ENCODE peak calls at places on chromosomes 6 and 20, in four cellular contexts. F is fibroblast of mammary gland; S is CD4-positive, CD25-positive, alpha-beta regulatory T cell; H is psoas muscle. P is an unnamed sample.

GRCh38 chr6:37103169-37104039 is 66.5 kb upstream of the PIM1 start:
- DNase-seq in F (no peak), S (no peak), H (peak), P (no peak)

GRCh38 chr6:336159-337114 is 44.1 kb downstream of the DUSP22 start:
- DNase-seq in F (no peak), S (peak), H (no peak), P (no peak)

GRCh38 chr6:143060806-143061596 is at the start of gene AIG1:
- DNase-seq in F (no peak), S (peak), H (peak), P (peak)

GRCh38 chr6:148251286-148251685 is 91.4 kb upstream of the SASH1 start:
- DNase-seq in F (peak), S (no peak), H (no peak), P (peak)

GRCh38 chr20:12289476-12289875 is 371.8 kb downstream of the BTBD3 start:
- DNase-seq in F (no peak), S (no peak), H (no peak), P (no peak)

GRCh38 chr6:2872417-2873358 is 30.4 kb downstream of the SERPINB9 start:
- DNase-seq in F (no peak), S (no peak), H (no peak), P (no peak)

GRCh38 chr6:30494275-30494990 is 5.1 kb downstream of the HLA-E start:
- DNase-seq in F (no peak), S (peak), H (no peak), P (no peak)

GRCh38 chr20:23634985-23635767 is 2.6 kb downstream of the CST3 start:
- DNase-seq in F (peak), S (no peak), H (peak), P (no peak)

GRCh38 chr6:46996860-46997641 is 45.1 kb downstream of the ADGRF1 start:
- DNase-seq in F (no peak), S (no peak), H (no peak), P (no peak)

GRCh38 chr6:1255646-1256365 is 56.1 kb upstream of the FOXQ1 start:
- DNase-seq in F (peak), S (no peak), H (no peak), P (no peak)

GRCh38 chr6:23647045-23647444 is 479.0 kb upstream of the NRSN1 start:
- DNase-seq in F (no peak), S (no peak), H (no peak), P (peak)

GRCh38 chr6:88867841-88868558 is 95.4 kb downstream of the RNGTT start:
- DNase-seq in F (no peak), S (no peak), H (no peak), P (no peak)

GRCh38 chr6:131368077-131368911 is 204.7 kb upstream of the ARG1 start:
- DNase-seq in F (peak), S (no peak), H (peak), P (peak)

GRCh38 chr6:134081506-134081905 is 29.1 kb upstream of the SLC2A12 start:
- DNase-seq in F (no peak), S (no peak), H (no peak), P (no peak)

GRCh38 chr6:104407957-104408356 is 451.8 kb downstream of the HACE1 start:
- DNase-seq in F (no peak), S (no peak), H (no peak), P (no peak)

GRCh38 chr20:63027425-63028389 is 20.9 kb upstream of the BHLHE23 start:
- DNase-seq in F (no peak), S (no peak), H (no peak), P (no peak)

GRCh38 chr20:14193885-14194284 is 143.5 kb downstream of the FLRT3 start:
- DNase-seq in F (peak), S (no peak), H (no peak), P (no peak)

GRCh38 chr20:34704177-34705007 is at the start of gene TP53INP2:
- DNase-seq in F (peak), S (peak), H (peak), P (peak)

GRCh38 chr6:72216222-72217106 is 330.1 kb downstream of the RIMS1 start:
- DNase-seq in F (no peak), S (no peak), H (no peak), P (no peak)

GRCh38 chr6:134035823-134036296 is 16.6 kb downstream of the SLC2A12 start:
- DNase-seq in F (peak), S (no peak), H (no peak), P (no peak)

GRCh38 chr6:26045939-26046368 is 41.3 kb upstream of the HFE start:
- DNase-seq in F (peak), S (no peak), H (no peak), P (no peak)

GRCh38 chr6:34246563-34247391 is 2.0 kb downstream of the SMIM29 start:
- DNase-seq in F (peak), S (peak), H (no peak), P (no peak)

GRCh38 chr6:27809939-27810767 is 102.0 kb downstream of the OR2B2 start:
- DNase-seq in F (peak), S (peak), H (peak), P (peak)

GRCh38 chr6:14396826-14397517 is 279.4 kb downstream of the CD83 start:
- DNase-seq in F (peak), S (no peak), H (peak), P (no peak)

GRCh38 chr6:158662607-158663464 is 13.0 kb downstream of the SYTL3 start:
- DNase-seq in F (peak), S (no peak), H (peak), P (no peak)
- H3K4me3 ChIP-seq in F (no peak), S (no peak), H (peak), P (no peak)

GRCh38 chr20:1489764-1490436 is 1.3 kb downstream of the SIRPB2 start:
- DNase-seq in F (no peak), S (no peak), H (no peak), P (no peak)
- H3K4me3 ChIP-seq in F (no peak), S (no peak), H (peak), P (no peak)

GRCh38 chr20:38308447-38308846 is 4.5 kb downstream of the BPI start:
- DNase-seq in F (no peak), S (no peak), H (no peak), P (no peak)

GRCh38 chr20:38304845-38305447 is 990 bp downstream of the BPI start:
- DNase-seq in F (peak), S (no peak), H (peak), P (no peak)

GRCh38 chr20:38305541-38305940 is 1.6 kb downstream of the BPI start:
- DNase-seq in F (no peak), S (no peak), H (no peak), P (no peak)

GRCh38 chr20:38308047-38308438 is 4.1 kb downstream of the BPI start:
- DNase-seq in F (peak), S (no peak), H (no peak), P (no peak)

GRCh38 chr20:38307371-38308046 is 3.6 kb downstream of the BPI start:
- DNase-seq in F (peak), S (no peak), H (no peak), P (no peak)
- H3K4me3 ChIP-seq in F (no peak), S (no peak), H (no peak), P (no peak)

DNA sequence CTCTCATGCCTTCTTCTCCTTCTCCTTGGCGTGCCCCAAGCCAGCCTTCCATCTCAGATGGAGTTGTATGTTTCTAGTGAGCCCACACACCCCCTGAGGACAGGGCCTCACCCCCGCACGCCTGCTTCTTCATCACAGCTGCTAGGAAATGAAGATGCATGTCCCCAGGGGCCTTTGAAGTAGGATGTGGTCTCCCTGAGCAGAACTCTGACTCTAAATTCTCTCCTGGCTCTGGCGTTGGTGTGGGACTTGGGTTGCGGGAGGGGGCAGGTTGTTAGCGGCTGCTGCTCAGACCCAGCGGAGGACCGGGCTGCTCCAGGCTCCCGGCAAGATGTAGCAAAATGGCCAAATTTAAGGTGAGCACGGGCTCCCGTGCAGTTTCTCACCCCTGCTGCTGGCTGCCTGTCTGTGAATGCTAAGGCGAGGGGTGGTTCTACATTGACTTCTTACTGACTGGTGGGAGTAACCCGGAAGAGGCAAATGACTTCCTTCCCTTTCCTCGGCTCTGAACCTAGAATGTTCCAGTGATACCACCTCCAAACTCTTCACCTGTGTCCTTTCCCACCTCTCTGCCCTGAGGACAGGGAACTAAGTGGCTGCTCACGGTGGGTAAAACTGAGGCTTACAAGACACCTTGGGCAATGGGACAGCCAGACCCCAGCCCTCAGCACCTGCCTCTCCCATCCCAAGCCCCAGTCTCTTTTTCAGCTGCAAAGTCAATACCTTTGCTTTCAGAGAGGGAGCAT is 8.8 kb downstream of the SYNJ2 start:
- DNase-seq in F (peak), S (peak), H (no peak), P (peak)
- H3K4me3 ChIP-seq in F (no peak), S (no peak), H (no peak), P (peak)

GRCh38 chr6:78500299-78501089 is 366.9 kb upstream of the IRAK1BP1 start:
- DNase-seq in F (no peak), S (no peak), H (no peak), P (no peak)

GRCh38 chr6:78502386-78502887 is 364.9 kb upstream of the IRAK1BP1 start:
- DNase-seq in F (no peak), S (no peak), H (no peak), P (no peak)

GRCh38 chr6:78511019-78511418 is 356.3 kb upstream of the IRAK1BP1 start:
- DNase-seq in F (no peak), S (no peak), H (no peak), P (no peak)

DNA sequence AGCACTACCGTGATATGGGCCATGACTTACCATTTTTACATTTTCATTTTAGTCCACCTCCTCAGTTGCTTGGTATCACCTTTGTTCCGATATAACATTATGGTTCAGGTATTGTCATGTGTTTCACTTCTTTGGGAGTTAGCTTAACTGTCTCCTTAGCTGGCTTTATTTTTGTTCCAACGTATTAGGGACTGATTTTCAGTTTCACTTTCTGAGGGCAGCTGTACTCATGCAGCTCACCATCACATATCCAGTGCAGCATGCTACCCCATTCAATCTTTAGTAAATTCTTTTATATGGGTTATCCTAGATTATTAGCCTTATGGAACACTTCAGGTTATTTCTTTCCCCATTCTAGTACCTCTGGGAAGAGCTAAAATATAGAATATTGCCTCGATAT is 362.2 kb upstream of the IRAK1BP1 start:
- DNase-seq in F (no peak), S (no peak), H (no peak), P (no peak)
- H3K4me3 ChIP-seq in F (no peak), S (no peak), H (no peak), P (no peak)

GRCh38 chr6:31948306-31948705 is 2.4 kb downstream of the CFB start:
- DNase-seq in F (no peak), S (no peak), H (no peak), P (no peak)

GRCh38 chr6:31946370-31946885 is 533 bp downstream of the CFB start:
- DNase-seq in F (no peak), S (no peak), H (no peak), P (no peak)

GRCh38 chr6:31947864-31948263 is 2.0 kb downstream of the CFB start:
- DNase-seq in F (no peak), S (no peak), H (no peak), P (no peak)

GRCh38 chr6:31945507-31946369 is at the start of gene CFB:
- DNase-seq in F (peak), S (no peak), H (peak), P (no peak)

GRCh38 chr6:31947070-31947675 is 1.3 kb downstream of the CFB start:
- DNase-seq in F (no peak), S (no peak), H (no peak), P (no peak)
- H3K4me3 ChIP-seq in F (no peak), S (no peak), H (no peak), P (no peak)

GRCh38 chr6:10520468-10520867 is 683 bp upstream of the GCNT2 start:
- DNase-seq in F (no peak), S (no peak), H (no peak), P (no peak)

GRCh38 chr6:10522929-10523573 is 1.9 kb downstream of the GCNT2 start:
- DNase-seq in F (no peak), S (no peak), H (no peak), P (no peak)

GRCh38 chr6:10518461-10519216 is 2.5 kb upstream of the GCNT2 start:
- DNase-seq in F (no peak), S (no peak), H (no peak), P (no peak)

GRCh38 chr6:10516953-10517352 is 4.2 kb upstream of the GCNT2 start:
- DNase-seq in F (no peak), S (no peak), H (no peak), P (no peak)

GRCh38 chr6:10521104-10521808 is at the start of gene GCNT2:
- DNase-seq in F (no peak), S (no peak), H (no peak), P (no peak)
- H3K4me3 ChIP-seq in F (no peak), S (no peak), H (peak), P (no peak)